ENCODE peak calls at places on chromosomes 11 and 22, in ten cellular contexts. One of them, this sample, is unnamed.

GRCh38 chr11:499201-500076 is 7.6 kb downstream of the RNH1 start:
- DNase-seq in GM19239: no peak
- DNase-seq in NCI-H748 treated with DMSO at 0.1 percent for 48 hours: no peak
- DNase-seq in SK-N-MC: no peak
- DNase-seq in naive thymus-derived CD4-positive, alpha-beta T cell: no peak
- DNase-seq in sigmoid colon: no peak
- DNase-seq in kidney tubule cell: no peak
- DNase-seq in mesenchymal stem cell: no peak
- DNase-seq in nucleus accumbens: no peak
- DNase-seq in amniotic stem cell: no peak
- DNase-seq in this sample: no peak

GRCh38 chr22:45844009-45844408 is 133.0 kb downstream of the WNT7B start:
- DNase-seq in GM19239: no peak
- DNase-seq in NCI-H748 treated with DMSO at 0.1 percent for 48 hours: no peak
- DNase-seq in SK-N-MC: no peak
- DNase-seq in naive thymus-derived CD4-positive, alpha-beta T cell: no peak
- DNase-seq in sigmoid colon: no peak
- DNase-seq in kidney tubule cell: no peak
- DNase-seq in mesenchymal stem cell: no peak
- DNase-seq in nucleus accumbens: no peak
- DNase-seq in amniotic stem cell: no peak
- DNase-seq in this sample: peak

GRCh38 chr11:108906826-108907225 is 242.0 kb downstream of the DDX10 start:
- DNase-seq in GM19239: no peak
- DNase-seq in NCI-H748 treated with DMSO at 0.1 percent for 48 hours: no peak
- DNase-seq in SK-N-MC: peak
- DNase-seq in naive thymus-derived CD4-positive, alpha-beta T cell: no peak
- DNase-seq in sigmoid colon: no peak
- DNase-seq in kidney tubule cell: no peak
- DNase-seq in mesenchymal stem cell: no peak
- DNase-seq in nucleus accumbens: no peak
- DNase-seq in amniotic stem cell: no peak
- DNase-seq in this sample: no peak

GRCh38 chr11:31026315-31026714 is 343.2 kb downstream of the DCDC1 start:
- DNase-seq in GM19239: no peak
- DNase-seq in NCI-H748 treated with DMSO at 0.1 percent for 48 hours: no peak
- DNase-seq in SK-N-MC: no peak
- DNase-seq in naive thymus-derived CD4-positive, alpha-beta T cell: no peak
- DNase-seq in sigmoid colon: no peak
- DNase-seq in kidney tubule cell: no peak
- DNase-seq in mesenchymal stem cell: no peak
- DNase-seq in nucleus accumbens: no peak
- DNase-seq in amniotic stem cell: no peak
- DNase-seq in this sample: no peak

GRCh38 chr11:70948855-70949551 is 303.4 kb downstream of the SHANK2 start:
- DNase-seq in GM19239: no peak
- DNase-seq in NCI-H748 treated with DMSO at 0.1 percent for 48 hours: peak
- DNase-seq in SK-N-MC: no peak
- DNase-seq in naive thymus-derived CD4-positive, alpha-beta T cell: no peak
- DNase-seq in sigmoid colon: no peak
- DNase-seq in kidney tubule cell: peak
- DNase-seq in mesenchymal stem cell: no peak
- DNase-seq in nucleus accumbens: no peak
- DNase-seq in amniotic stem cell: no peak
- DNase-seq in this sample: no peak

GRCh38 chr11:62122076-62122475 is 1.7 kb upstream of the INCENP start:
- DNase-seq in GM19239: no peak
- DNase-seq in NCI-H748 treated with DMSO at 0.1 percent for 48 hours: no peak
- DNase-seq in SK-N-MC: no peak
- DNase-seq in naive thymus-derived CD4-positive, alpha-beta T cell: no peak
- DNase-seq in sigmoid colon: no peak
- DNase-seq in kidney tubule cell: no peak
- DNase-seq in mesenchymal stem cell: peak
- DNase-seq in nucleus accumbens: no peak
- DNase-seq in amniotic stem cell: no peak
- DNase-seq in this sample: no peak

GRCh38 chr11:6251990-6252473 is 7.6 kb upstream of the CCKBR start:
- DNase-seq in GM19239: no peak
- DNase-seq in NCI-H748 treated with DMSO at 0.1 percent for 48 hours: no peak
- DNase-seq in SK-N-MC: no peak
- DNase-seq in naive thymus-derived CD4-positive, alpha-beta T cell: no peak
- DNase-seq in sigmoid colon: no peak
- DNase-seq in kidney tubule cell: no peak
- DNase-seq in mesenchymal stem cell: peak
- DNase-seq in nucleus accumbens: no peak
- DNase-seq in amniotic stem cell: no peak
- DNase-seq in this sample: peak

GRCh38 chr11:1939006-1939626 is 8.0 kb upstream of the MRPL23 start:
- DNase-seq in GM19239: no peak
- DNase-seq in NCI-H748 treated with DMSO at 0.1 percent for 48 hours: no peak
- DNase-seq in SK-N-MC: no peak
- DNase-seq in naive thymus-derived CD4-positive, alpha-beta T cell: no peak
- DNase-seq in sigmoid colon: peak
- DNase-seq in kidney tubule cell: no peak
- DNase-seq in mesenchymal stem cell: no peak
- DNase-seq in nucleus accumbens: no peak
- DNase-seq in amniotic stem cell: no peak
- DNase-seq in this sample: peak

GRCh38 chr11:64524534-64525042 is 66.4 kb upstream of the SLC22A12 start:
- DNase-seq in GM19239: no peak
- DNase-seq in NCI-H748 treated with DMSO at 0.1 percent for 48 hours: no peak
- DNase-seq in SK-N-MC: no peak
- DNase-seq in naive thymus-derived CD4-positive, alpha-beta T cell: no peak
- DNase-seq in sigmoid colon: no peak
- DNase-seq in kidney tubule cell: no peak
- DNase-seq in mesenchymal stem cell: no peak
- DNase-seq in nucleus accumbens: no peak
- DNase-seq in amniotic stem cell: no peak
- DNase-seq in this sample: no peak

GRCh38 chr11:36013950-36014349 is 70.1 kb downstream of the LDLRAD3 start:
- DNase-seq in GM19239: no peak
- DNase-seq in NCI-H748 treated with DMSO at 0.1 percent for 48 hours: no peak
- DNase-seq in SK-N-MC: no peak
- DNase-seq in naive thymus-derived CD4-positive, alpha-beta T cell: no peak
- DNase-seq in sigmoid colon: no peak
- DNase-seq in kidney tubule cell: no peak
- DNase-seq in mesenchymal stem cell: no peak
- DNase-seq in nucleus accumbens: no peak
- DNase-seq in amniotic stem cell: no peak
- DNase-seq in this sample: no peak

GRCh38 chr11:66280428-66280827 is 2.5 kb downstream of the CNIH2 start:
- DNase-seq in GM19239: no peak
- DNase-seq in NCI-H748 treated with DMSO at 0.1 percent for 48 hours: no peak
- DNase-seq in SK-N-MC: no peak
- DNase-seq in naive thymus-derived CD4-positive, alpha-beta T cell: no peak
- DNase-seq in sigmoid colon: no peak
- DNase-seq in kidney tubule cell: no peak
- DNase-seq in mesenchymal stem cell: no peak
- DNase-seq in nucleus accumbens: no peak
- DNase-seq in amniotic stem cell: no peak
- DNase-seq in this sample: peak

GRCh38 chr11:120037111-120037510 is 100.8 kb downstream of the TRIM29 start:
- DNase-seq in GM19239: no peak
- DNase-seq in NCI-H748 treated with DMSO at 0.1 percent for 48 hours: no peak
- DNase-seq in SK-N-MC: no peak
- DNase-seq in naive thymus-derived CD4-positive, alpha-beta T cell: no peak
- DNase-seq in sigmoid colon: no peak
- DNase-seq in kidney tubule cell: no peak
- DNase-seq in mesenchymal stem cell: no peak
- DNase-seq in nucleus accumbens: no peak
- DNase-seq in amniotic stem cell: no peak
- DNase-seq in this sample: no peak

GRCh38 chr22:42604403-42604802 is 10.3 kb downstream of the POLDIP3 start:
- DNase-seq in GM19239: no peak
- DNase-seq in NCI-H748 treated with DMSO at 0.1 percent for 48 hours: no peak
- DNase-seq in SK-N-MC: no peak
- DNase-seq in naive thymus-derived CD4-positive, alpha-beta T cell: no peak
- DNase-seq in sigmoid colon: no peak
- DNase-seq in kidney tubule cell: peak
- DNase-seq in mesenchymal stem cell: no peak
- DNase-seq in nucleus accumbens: no peak
- DNase-seq in amniotic stem cell: no peak
- DNase-seq in this sample: no peak

GRCh38 chr11:67373916-67374570 is 645 bp upstream of the CLCF1 start:
- DNase-seq in GM19239: peak
- DNase-seq in NCI-H748 treated with DMSO at 0.1 percent for 48 hours: no peak
- DNase-seq in SK-N-MC: no peak
- DNase-seq in naive thymus-derived CD4-positive, alpha-beta T cell: peak
- DNase-seq in sigmoid colon: peak
- DNase-seq in kidney tubule cell: peak
- DNase-seq in mesenchymal stem cell: peak
- DNase-seq in nucleus accumbens: no peak
- DNase-seq in amniotic stem cell: peak
- DNase-seq in this sample: peak

GRCh38 chr11:134272381-134273316 is 3.5 kb upstream of the GLB1L3 start:
- DNase-seq in GM19239: no peak
- DNase-seq in NCI-H748 treated with DMSO at 0.1 percent for 48 hours: no peak
- DNase-seq in SK-N-MC: no peak
- DNase-seq in naive thymus-derived CD4-positive, alpha-beta T cell: no peak
- DNase-seq in sigmoid colon: no peak
- DNase-seq in kidney tubule cell: no peak
- DNase-seq in mesenchymal stem cell: peak
- DNase-seq in nucleus accumbens: no peak
- DNase-seq in amniotic stem cell: no peak
- DNase-seq in this sample: peak

GRCh38 chr11:5240458-5240857 is 6.2 kb upstream of the HBD start:
- DNase-seq in GM19239: no peak
- DNase-seq in NCI-H748 treated with DMSO at 0.1 percent for 48 hours: no peak
- DNase-seq in SK-N-MC: no peak
- DNase-seq in naive thymus-derived CD4-positive, alpha-beta T cell: no peak
- DNase-seq in sigmoid colon: no peak
- DNase-seq in kidney tubule cell: no peak
- DNase-seq in mesenchymal stem cell: no peak
- DNase-seq in nucleus accumbens: no peak
- DNase-seq in amniotic stem cell: no peak
- DNase-seq in this sample: no peak

GRCh38 chr22:19176175-19176630 is 2.3 kb downstream of the SLC25A1 start:
- DNase-seq in GM19239: no peak
- DNase-seq in NCI-H748 treated with DMSO at 0.1 percent for 48 hours: no peak
- DNase-seq in SK-N-MC: no peak
- DNase-seq in naive thymus-derived CD4-positive, alpha-beta T cell: no peak
- DNase-seq in sigmoid colon: no peak
- DNase-seq in kidney tubule cell: no peak
- DNase-seq in mesenchymal stem cell: no peak
- DNase-seq in nucleus accumbens: no peak
- DNase-seq in amniotic stem cell: no peak
- DNase-seq in this sample: no peak

GRCh38 chr11:45774023-45774655 is 30.8 kb upstream of the SLC35C1 start:
- DNase-seq in GM19239: no peak
- DNase-seq in NCI-H748 treated with DMSO at 0.1 percent for 48 hours: no peak
- DNase-seq in SK-N-MC: no peak
- DNase-seq in naive thymus-derived CD4-positive, alpha-beta T cell: no peak
- DNase-seq in sigmoid colon: no peak
- DNase-seq in kidney tubule cell: no peak
- DNase-seq in mesenchymal stem cell: no peak
- DNase-seq in nucleus accumbens: no peak
- DNase-seq in amniotic stem cell: no peak
- DNase-seq in this sample: peak

GRCh38 chr22:50436134-50436830 is 38.6 kb downstream of the SBF1 start:
- DNase-seq in GM19239: no peak
- DNase-seq in NCI-H748 treated with DMSO at 0.1 percent for 48 hours: no peak
- DNase-seq in SK-N-MC: no peak
- DNase-seq in naive thymus-derived CD4-positive, alpha-beta T cell: no peak
- DNase-seq in sigmoid colon: no peak
- DNase-seq in kidney tubule cell: no peak
- DNase-seq in mesenchymal stem cell: no peak
- DNase-seq in nucleus accumbens: no peak
- DNase-seq in amniotic stem cell: no peak
- DNase-seq in this sample: no peak

GRCh38 chr22:41758231-41758630 is 42.2 kb upstream of the CCDC134 start:
- DNase-seq in GM19239: no peak
- DNase-seq in NCI-H748 treated with DMSO at 0.1 percent for 48 hours: no peak
- DNase-seq in SK-N-MC: no peak
- DNase-seq in naive thymus-derived CD4-positive, alpha-beta T cell: no peak
- DNase-seq in sigmoid colon: no peak
- DNase-seq in kidney tubule cell: no peak
- DNase-seq in mesenchymal stem cell: no peak
- DNase-seq in nucleus accumbens: no peak
- DNase-seq in amniotic stem cell: no peak
- DNase-seq in this sample: no peak

This sample was measured in left kidney.